ENCODE peak calls at places on chromosomes 11 and 22, in six cellular contexts. One of them, this sample, is unnamed.

GRCh38 chr11:57458410-57459111 is 1.8 kb upstream of the RTN4RL2 start:
- DNase-seq in astrocyte: no peak
- DNase-seq in right lobe of liver: peak; percentile 85
- DNase-seq in transverse colon: peak; percentile 56
- DNase-seq in fibroblast of lung: no peak
- DNase-seq in heart right ventricle: peak; percentile 52
- DNase-seq in this sample: peak; percentile 61

GRCh38 chr22:32794449-32795213 is 6.9 kb upstream of the TIMP3 start:
- DNase-seq in astrocyte: peak; percentile 26
- DNase-seq in right lobe of liver: no peak
- DNase-seq in transverse colon: no peak
- DNase-seq in fibroblast of lung: peak; percentile 18
- DNase-seq in heart right ventricle: no peak
- DNase-seq in this sample: no peak

GRCh38 chr11:68436985-68437926 is 23.3 kb upstream of the PPP6R3 start:
- DNase-seq in astrocyte: peak; percentile 69
- DNase-seq in right lobe of liver: no peak
- DNase-seq in transverse colon: no peak
- DNase-seq in fibroblast of lung: peak; percentile 44
- DNase-seq in heart right ventricle: peak; percentile 69
- DNase-seq in this sample: no peak

GRCh38 chr11:82848829-82849228 is 51.4 kb downstream of the PRCP start:
- DNase-seq in astrocyte: no peak
- DNase-seq in right lobe of liver: no peak
- DNase-seq in transverse colon: no peak
- DNase-seq in fibroblast of lung: no peak
- DNase-seq in heart right ventricle: no peak
- DNase-seq in this sample: no peak

GRCh38 chr11:122633219-122633829 is 22.2 kb upstream of the UBASH3B start:
- DNase-seq in astrocyte: peak; percentile 38
- DNase-seq in right lobe of liver: no peak
- DNase-seq in transverse colon: no peak
- DNase-seq in fibroblast of lung: peak; percentile 77
- DNase-seq in heart right ventricle: peak; percentile 29
- DNase-seq in this sample: no peak

GRCh38 chr22:30694171-30694637 is 470 bp upstream of the OSBP2 start:
- DNase-seq in astrocyte: no peak
- DNase-seq in right lobe of liver: peak; percentile 76
- DNase-seq in transverse colon: peak; percentile 75
- DNase-seq in fibroblast of lung: peak; percentile 43
- DNase-seq in heart right ventricle: peak; percentile 26
- DNase-seq in this sample: peak; percentile 79

GRCh38 chr22:41480397-41480735 is 11.4 kb downstream of the ACO2 start:
- DNase-seq in astrocyte: peak; percentile 72
- DNase-seq in right lobe of liver: no peak
- DNase-seq in transverse colon: no peak
- DNase-seq in fibroblast of lung: peak; percentile 86
- DNase-seq in heart right ventricle: no peak
- DNase-seq in this sample: no peak

GRCh38 chr11:57214494-57214893 is 22.6 kb downstream of the APLNR start:
- DNase-seq in astrocyte: peak; percentile 85
- DNase-seq in right lobe of liver: no peak
- DNase-seq in transverse colon: no peak
- DNase-seq in fibroblast of lung: peak; percentile 69
- DNase-seq in heart right ventricle: no peak
- DNase-seq in this sample: no peak

GRCh38 chr11:48177661-48178060 is 38.9 kb upstream of the OR4B1 start:
- DNase-seq in astrocyte: no peak
- DNase-seq in right lobe of liver: no peak
- DNase-seq in transverse colon: no peak
- DNase-seq in fibroblast of lung: no peak
- DNase-seq in heart right ventricle: no peak
- DNase-seq in this sample: no peak

GRCh38 chr11:121555172-121555571 is 102.4 kb upstream of the SORL1-AS1 start:
- DNase-seq in astrocyte: no peak
- DNase-seq in right lobe of liver: no peak
- DNase-seq in transverse colon: no peak
- DNase-seq in fibroblast of lung: no peak
- DNase-seq in heart right ventricle: no peak
- DNase-seq in this sample: no peak

GRCh38 chr11:128889657-128890213 is 1.4 kb upstream of the KCNJ5 start:
- DNase-seq in astrocyte: no peak
- DNase-seq in right lobe of liver: no peak
- DNase-seq in transverse colon: no peak
- DNase-seq in fibroblast of lung: no peak
- DNase-seq in heart right ventricle: no peak
- DNase-seq in this sample: no peak

GRCh38 chr22:31911565-31912401 is 32.6 kb upstream of the YWHAH start:
- DNase-seq in astrocyte: no peak
- DNase-seq in right lobe of liver: no peak
- DNase-seq in transverse colon: peak; percentile 60
- DNase-seq in fibroblast of lung: no peak
- DNase-seq in heart right ventricle: no peak
- DNase-seq in this sample: no peak

GRCh38 chr11:71977743-71978418 is 20.8 kb upstream of the IL18BP start:
- DNase-seq in astrocyte: peak; percentile 15
- DNase-seq in right lobe of liver: no peak
- DNase-seq in transverse colon: peak; percentile 56
- DNase-seq in fibroblast of lung: peak; percentile 65
- DNase-seq in heart right ventricle: peak; percentile 45
- DNase-seq in this sample: no peak

GRCh38 chr11:131464024-131464423 is 93.6 kb downstream of the NTM start:
- DNase-seq in astrocyte: no peak
- DNase-seq in right lobe of liver: no peak
- DNase-seq in transverse colon: no peak
- DNase-seq in fibroblast of lung: no peak
- DNase-seq in heart right ventricle: no peak
- DNase-seq in this sample: no peak

GRCh38 chr11:120235024-120235628 is 4.8 kb upstream of the POU2F3 start:
- DNase-seq in astrocyte: no peak
- DNase-seq in right lobe of liver: no peak
- DNase-seq in transverse colon: peak; percentile 72
- DNase-seq in fibroblast of lung: peak; percentile 50
- DNase-seq in heart right ventricle: peak; percentile 48
- DNase-seq in this sample: peak; percentile 76

GRCh38 chr11:3378426-3379423 is at the start of gene ZNF195:
- DNase-seq in astrocyte: peak; percentile 83
- DNase-seq in right lobe of liver: peak; percentile 99
- DNase-seq in transverse colon: peak; percentile 99
- DNase-seq in fibroblast of lung: peak; percentile 90
- DNase-seq in heart right ventricle: peak; percentile 98
- DNase-seq in this sample: peak; percentile 98

GRCh38 chr11:72784662-72785061 is 9.2 kb downstream of the STARD10 start:
- DNase-seq in astrocyte: no peak
- DNase-seq in right lobe of liver: no peak
- DNase-seq in transverse colon: no peak
- DNase-seq in fibroblast of lung: no peak
- DNase-seq in heart right ventricle: no peak
- DNase-seq in this sample: no peak

GRCh38 chr11:133078591-133079179 is 453.6 kb downstream of the OPCML start:
- DNase-seq in astrocyte: no peak
- DNase-seq in right lobe of liver: no peak
- DNase-seq in transverse colon: peak; percentile 20
- DNase-seq in fibroblast of lung: peak; percentile 43
- DNase-seq in heart right ventricle: peak; percentile 23
- DNase-seq in this sample: no peak

GRCh38 chr11:65488273-65489058 is 10.4 kb upstream of the MALAT1 start:
- DNase-seq in astrocyte: peak; percentile 64
- DNase-seq in right lobe of liver: no peak
- DNase-seq in transverse colon: peak; percentile 74
- DNase-seq in fibroblast of lung: peak; percentile 55
- DNase-seq in heart right ventricle: no peak
- DNase-seq in this sample: no peak

GRCh38 chr22:49422668-49423067 is 405.0 kb downstream of the BRD1 start:
- DNase-seq in astrocyte: no peak
- DNase-seq in right lobe of liver: peak; percentile 5
- DNase-seq in transverse colon: no peak
- DNase-seq in fibroblast of lung: no peak
- DNase-seq in heart right ventricle: no peak
- DNase-seq in this sample: no peak

GRCh38 chr11:123065634-123066033 is 3.7 kb upstream of the HSPA8 start:
- DNase-seq in astrocyte: no peak
- DNase-seq in right lobe of liver: no peak
- DNase-seq in transverse colon: no peak
- DNase-seq in fibroblast of lung: peak; percentile 96
- DNase-seq in heart right ventricle: no peak
- DNase-seq in this sample: no peak

GRCh38 chr22:49302530-49302929 is 525.1 kb downstream of the BRD1 start:
- DNase-seq in astrocyte: no peak
- DNase-seq in right lobe of liver: no peak
- DNase-seq in transverse colon: no peak
- DNase-seq in fibroblast of lung: no peak
- DNase-seq in heart right ventricle: no peak
- DNase-seq in this sample: no peak

GRCh38 chr22:22037229-22037628 is 54.6 kb upstream of the TOP3B start:
- DNase-seq in astrocyte: no peak
- DNase-seq in right lobe of liver: no peak
- DNase-seq in transverse colon: no peak
- DNase-seq in fibroblast of lung: no peak
- DNase-seq in heart right ventricle: no peak
- DNase-seq in this sample: no peak

GRCh38 chr11:118609380-118610219 is 2.2 kb downstream of the PHLDB1 start:
- DNase-seq in astrocyte: peak; percentile 21
- DNase-seq in right lobe of liver: no peak
- DNase-seq in transverse colon: no peak
- DNase-seq in fibroblast of lung: peak; percentile 52
- DNase-seq in heart right ventricle: peak; percentile 38
- DNase-seq in this sample: no peak

GRCh38 chr11:61042961-61043540 is 59.2 kb upstream of the CD5 start:
- DNase-seq in astrocyte: no peak
- DNase-seq in right lobe of liver: no peak
- DNase-seq in transverse colon: no peak
- DNase-seq in fibroblast of lung: no peak
- DNase-seq in heart right ventricle: no peak
- DNase-seq in this sample: no peak

GRCh38 chr11:61037694-61038093 is 64.6 kb upstream of the CD5 start:
- DNase-seq in astrocyte: peak; percentile 40
- DNase-seq in right lobe of liver: no peak
- DNase-seq in transverse colon: no peak
- DNase-seq in fibroblast of lung: no peak
- DNase-seq in heart right ventricle: no peak
- DNase-seq in this sample: no peak

GRCh38 chr11:61042537-61042936 is 59.8 kb upstream of the CD5 start:
- DNase-seq in astrocyte: no peak
- DNase-seq in right lobe of liver: no peak
- DNase-seq in transverse colon: no peak
- DNase-seq in fibroblast of lung: no peak
- DNase-seq in heart right ventricle: no peak
- DNase-seq in this sample: no peak

GRCh38 chr11:61045271-61045670 is 57.0 kb upstream of the CD5 start:
- DNase-seq in astrocyte: no peak
- DNase-seq in right lobe of liver: no peak
- DNase-seq in transverse colon: no peak
- DNase-seq in fibroblast of lung: no peak
- DNase-seq in heart right ventricle: no peak
- DNase-seq in this sample: no peak

GRCh38 chr11:61041755-61042518 is 60.4 kb upstream of the CD5 start:
- DNase-seq in astrocyte: no peak
- DNase-seq in right lobe of liver: no peak
- DNase-seq in transverse colon: peak; percentile 62
- DNase-seq in fibroblast of lung: peak; percentile 3
- DNase-seq in heart right ventricle: peak; percentile 67
- DNase-seq in this sample: no peak
- H3K4me3 ChIP-seq in astrocyte: no peak overlapping the region
- H3K4me3 ChIP-seq in right lobe of liver: no peak overlapping the region
- H3K4me3 ChIP-seq in transverse colon: peak overlapping the region; percentile 1
- H3K4me3 ChIP-seq in fibroblast of lung: no peak overlapping the region
- H3K4me3 ChIP-seq in heart right ventricle: no peak overlapping the region
- H3K4me3 ChIP-seq in this sample: no peak overlapping the region

GRCh38 chr22:46671824-46672432 is 51.7 kb downstream of the GRAMD4 start:
- DNase-seq in astrocyte: no peak
- DNase-seq in right lobe of liver: no peak
- DNase-seq in transverse colon: no peak
- DNase-seq in fibroblast of lung: no peak
- DNase-seq in heart right ventricle: no peak
- DNase-seq in this sample: no peak
- H3K4me1 ChIP-seq in astrocyte: peaks cover 8% of the 10 kb centered on the region
- H3K4me1 ChIP-seq in right lobe of liver: no peaks in the 10 kb centered on the region
- H3K4me1 ChIP-seq in transverse colon: peaks cover 15% of the 10 kb centered on the region
- H3K4me1 ChIP-seq in fibroblast of lung: no peaks in the 10 kb centered on the region
- H3K4me1 ChIP-seq in heart right ventricle: peaks cover 39% of the 10 kb centered on the region
- H3K4me1 ChIP-seq in this sample: peaks cover 7% of the 10 kb centered on the region

GRCh38 chr11:74870485-74870884 is 78.4 kb downstream of the XRRA1 start:
- DNase-seq in astrocyte: peak; percentile 16
- DNase-seq in right lobe of liver: no peak
- DNase-seq in transverse colon: no peak
- DNase-seq in fibroblast of lung: peak; percentile 73
- DNase-seq in heart right ventricle: no peak
- DNase-seq in this sample: no peak
- TF ChIP-seq CTCF in astrocyte: peak; percentile 47
- TF ChIP-seq CTCF in right lobe of liver: no peak
- TF ChIP-seq CTCF in transverse colon: no peak
- TF ChIP-seq CTCF in fibroblast of lung: peak; percentile 24
- TF ChIP-seq CTCF in heart right ventricle: peak; percentile 38
- TF ChIP-seq CTCF in this sample: peak; percentile 35

GRCh38 chr11:12235945-12236743 is 125.8 kb downstream of the MICAL2 start:
- DNase-seq in astrocyte: peak; percentile 92
- DNase-seq in right lobe of liver: no peak
- DNase-seq in transverse colon: peak; percentile 32
- DNase-seq in fibroblast of lung: peak; percentile 80
- DNase-seq in heart right ventricle: no peak
- DNase-seq in this sample: no peak
- H3K4me3 ChIP-seq in astrocyte: no peak overlapping the region
- H3K4me3 ChIP-seq in right lobe of liver: no peak overlapping the region
- H3K4me3 ChIP-seq in transverse colon: no peak overlapping the region
- H3K4me3 ChIP-seq in fibroblast of lung: no peak overlapping the region
- H3K4me3 ChIP-seq in heart right ventricle: no peak overlapping the region
- H3K4me3 ChIP-seq in this sample: no peak overlapping the region

GRCh38 chr11:11081786-11082185 is 223.9 kb upstream of the ZBED5 start:
- DNase-seq in astrocyte: no peak
- DNase-seq in right lobe of liver: no peak
- DNase-seq in transverse colon: no peak
- DNase-seq in fibroblast of lung: no peak
- DNase-seq in heart right ventricle: no peak
- DNase-seq in this sample: no peak
- H3K4me1 ChIP-seq in astrocyte: no peaks in the 10 kb centered on the region
- H3K4me1 ChIP-seq in right lobe of liver: no peaks in the 10 kb centered on the region
- H3K4me1 ChIP-seq in transverse colon: no peaks in the 10 kb centered on the region
- H3K4me1 ChIP-seq in fibroblast of lung: no peaks in the 10 kb centered on the region
- H3K4me1 ChIP-seq in heart right ventricle: no peaks in the 10 kb centered on the region
- H3K4me1 ChIP-seq in this sample: no peaks in the 10 kb centered on the region

This sample was measured in lower lobe of right lung.